ENCODE peak calls at places on chromosomes 16 and 17, in five cellular contexts. B is fibroblast of pulmonary artery, W is cardiac muscle cell, L is AG09309, Y is Peyer's patch. P is an unnamed sample.
A peak's percentile ranks its signal among the peaks of the same experiment; 100 is the strongest.

GRCh38 chr17:30234954-30235353 is 543 bp downstream of the SLC6A4 start:
- DNase-seq in B (no peak), W (peak; percentile 88), L (no peak), Y (no peak), P (no peak)

GRCh38 chr16:23301251-23302044 is 654 bp upstream of the SCNN1B start:
- DNase-seq in B (no peak), W (no peak), L (no peak), Y (no peak), P (no peak)

GRCh38 chr17:29709861-29710849 is 87.4 kb upstream of the CORO6 start:
- DNase-seq in B (peak; percentile 52), W (no peak), L (no peak), Y (no peak), P (peak; percentile 59)

GRCh38 chr17:57356153-57356721 is 99.9 kb downstream of the MSI2 start:
- DNase-seq in B (no peak), W (no peak), L (no peak), Y (no peak), P (no peak)

GRCh38 chr17:34382586-34383224 is 19.7 kb upstream of the CCL1 start:
- DNase-seq in B (peak; percentile 42), W (no peak), L (no peak), Y (no peak), P (no peak)

GRCh38 chr16:2031081-2031577 is 4.4 kb downstream of the NHERF2 start:
- DNase-seq in B (no peak), W (no peak), L (no peak), Y (no peak), P (no peak)

GRCh38 chr17:50817838-50818237 is 17.5 kb upstream of the WFIKKN2 start:
- DNase-seq in B (no peak), W (no peak), L (no peak), Y (no peak), P (peak; percentile 7)

GRCh38 chr16:243348-243747 is 8.7 kb downstream of the FAM234A start:
- DNase-seq in B (no peak), W (no peak), L (no peak), Y (no peak), P (peak; percentile 33)

GRCh38 chr17:48612854-48613691 is 2.0 kb downstream of the HOXB8 start:
- DNase-seq in B (peak; percentile 25), W (peak; percentile 55), L (no peak), Y (no peak), P (no peak)

GRCh38 chr17:31461227-31461810 is 69.8 kb downstream of the RAB11FIP4 start:
- DNase-seq in B (no peak), W (no peak), L (no peak), Y (no peak), P (no peak)

GRCh38 chr16:27642753-27643152 is 92.8 kb downstream of the KATNIP start:
- DNase-seq in B (peak; percentile 47), W (no peak), L (no peak), Y (no peak), P (peak; percentile 43)

GRCh38 chr16:50781043-50781442 is 39.2 kb downstream of the CYLD start:
- DNase-seq in B (no peak), W (no peak), L (no peak), Y (no peak), P (peak; percentile 12)

DNA sequence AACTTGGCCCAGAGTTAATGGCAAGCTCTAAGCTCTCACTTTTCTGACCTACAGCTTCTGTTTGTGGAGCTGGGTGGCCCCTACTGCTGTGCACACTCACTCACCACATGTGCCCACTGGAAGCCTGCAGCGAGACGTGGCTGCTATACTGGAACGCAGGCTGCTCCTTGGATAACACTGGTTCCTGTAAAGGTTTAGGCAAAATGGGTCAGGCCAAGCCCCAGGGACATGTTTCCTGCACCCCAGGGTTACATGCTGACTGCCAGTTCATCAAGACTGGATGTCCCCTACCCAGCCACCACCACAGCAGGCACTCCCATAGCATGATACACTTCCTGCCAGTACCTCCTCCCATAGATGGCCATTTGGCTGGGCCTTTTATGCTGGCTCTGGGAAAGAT is 8.3 kb downstream of the POLDIP2 start:
- DNase-seq in B (no peak), W (no peak), L (no peak), Y (no peak), P (no peak)
- H3K4me3 ChIP-seq in B (no peak overlapping the region), W (no peak overlapping the region), L (no peak overlapping the region), Y (no peak overlapping the region), P (no peak overlapping the region)

DNA sequence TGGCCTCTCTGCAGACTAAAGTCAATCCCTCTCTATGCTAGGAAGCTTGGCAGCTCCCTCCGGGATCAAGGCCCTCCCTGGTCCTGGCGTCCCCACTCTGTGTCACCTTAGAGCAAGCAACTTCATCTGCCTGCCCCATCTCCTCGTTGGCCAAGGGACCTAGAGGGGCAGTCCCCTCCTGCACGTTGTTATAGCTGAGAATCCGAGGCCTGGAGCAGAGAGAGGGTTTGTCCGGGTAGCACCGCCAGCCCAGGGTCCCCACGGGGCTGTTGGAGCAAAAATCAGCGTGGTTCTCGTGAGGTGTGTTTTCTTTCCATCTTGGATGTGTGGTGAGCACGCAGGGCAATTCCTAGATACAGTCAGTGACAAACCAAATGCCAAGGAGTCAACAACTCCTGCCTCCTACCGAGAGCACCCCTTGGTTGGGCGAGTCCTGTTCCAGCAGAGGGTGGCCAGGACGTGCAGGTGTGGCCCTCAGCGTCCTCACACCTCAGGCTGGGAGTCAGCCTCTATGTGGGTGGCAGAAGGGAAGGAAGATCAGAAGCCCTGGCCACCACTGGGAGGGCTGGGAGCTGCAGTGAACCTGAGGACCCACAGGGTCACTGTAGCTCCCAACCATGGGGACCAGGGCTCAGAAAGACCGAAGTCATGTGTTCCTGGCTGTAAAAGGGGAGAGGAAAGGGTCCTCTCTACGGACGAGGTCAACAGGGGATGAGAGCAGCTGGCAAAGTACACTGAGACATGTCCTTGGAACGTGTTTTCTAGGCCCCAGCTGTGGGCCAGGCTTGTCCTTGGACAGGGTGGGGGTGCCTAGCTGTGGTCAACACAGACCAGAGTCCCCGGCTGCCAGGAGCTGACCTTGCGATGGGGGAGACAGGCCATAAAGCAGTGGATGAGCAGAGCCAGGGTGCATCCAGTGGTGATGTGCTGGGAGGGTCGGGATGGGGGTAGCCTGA is 85.6 kb upstream of the CIBAR2 start:
- DNase-seq in B (no peak), W (no peak), L (no peak), Y (no peak), P (no peak)
- H3K4me3 ChIP-seq in B (no peak overlapping the region), W (no peak overlapping the region), L (no peak overlapping the region), Y (no peak overlapping the region), P (no peak overlapping the region)

GRCh38 chr17:77420476-77420803 is 279.7 kb downstream of the SEC14L1 start:
- DNase-seq in B (no peak), W (no peak), L (no peak), Y (no peak), P (no peak)

GRCh38 chr17:77418609-77419008 is 277.8 kb downstream of the SEC14L1 start:
- DNase-seq in B (no peak), W (no peak), L (no peak), Y (no peak), P (no peak)

GRCh38 chr17:77417575-77417974 is 276.8 kb downstream of the SEC14L1 start:
- DNase-seq in B (no peak), W (no peak), L (no peak), Y (no peak), P (no peak)

GRCh38 chr17:77419547-77420475 is 279.0 kb downstream of the SEC14L1 start:
- DNase-seq in B (no peak), W (peak; percentile 87), L (no peak), Y (no peak), P (peak; percentile 41)

GRCh38 chr17:77419095-77419494 is 278.3 kb downstream of the SEC14L1 start:
- DNase-seq in B (no peak), W (no peak), L (no peak), Y (no peak), P (no peak)
- H3K4me3 ChIP-seq in B (no peak overlapping the region), W (no peak overlapping the region), L (no peak overlapping the region), Y (no peak overlapping the region), P (no peak overlapping the region)

DNA sequence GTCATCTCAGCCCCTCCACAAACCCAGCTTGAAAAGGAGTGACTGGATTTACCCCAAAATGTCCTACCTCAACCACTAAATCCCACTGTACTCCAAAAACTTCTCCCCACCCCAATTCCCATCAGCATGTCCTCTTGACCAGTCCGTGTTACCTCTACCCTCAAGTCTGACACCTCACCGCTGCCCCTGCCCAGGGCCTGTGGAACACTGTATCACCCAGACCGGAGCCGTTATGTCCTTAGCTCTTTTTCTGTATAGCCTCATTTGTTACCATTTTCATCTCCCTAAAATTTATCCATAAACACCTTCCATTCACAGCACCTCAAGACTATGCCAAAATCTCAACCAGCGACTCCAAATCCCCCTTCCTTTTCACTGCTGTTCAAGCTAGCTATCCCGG is 2.4 kb downstream of the PHF23 start:
- DNase-seq in B (no peak), W (no peak), L (no peak), Y (no peak), P (no peak)
- H3K4me3 ChIP-seq in B (peak overlapping the region; percentile 71), W (no peak overlapping the region), L (peak overlapping the region; percentile 73), Y (no peak overlapping the region), P (no peak overlapping the region)

DNA sequence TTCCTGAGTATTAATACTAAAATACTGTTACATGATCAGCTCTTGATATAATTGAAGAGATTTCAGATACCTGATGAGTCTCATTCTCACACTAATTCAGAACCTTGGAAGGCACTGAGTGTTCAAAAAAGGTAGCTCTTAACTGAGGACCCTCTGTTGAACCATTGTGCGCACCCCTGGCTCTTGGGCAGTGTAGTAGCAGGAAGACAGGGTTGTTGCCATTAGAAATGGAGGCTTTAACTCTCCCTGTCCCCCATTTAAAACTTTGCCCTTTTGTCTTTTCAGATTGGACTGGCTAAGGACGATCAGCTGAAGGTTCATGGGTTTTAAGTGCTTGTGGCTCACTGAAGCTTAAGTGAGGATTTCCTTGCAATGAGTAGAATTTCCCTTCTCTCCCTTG is 1.8 kb downstream of the EIF1 start:
- DNase-seq in B (no peak), W (no peak), L (no peak), Y (no peak), P (no peak)
- H3K4me3 ChIP-seq in B (peak overlapping the region; percentile 82), W (peak overlapping the region; percentile 88), L (peak overlapping the region; percentile 59), Y (no peak overlapping the region), P (peak overlapping the region; percentile 98)

GRCh38 chr16:11783319-11784047 is 13.6 kb downstream of the ZC3H7A start:
- DNase-seq in B (peak; percentile 79), W (no peak), L (no peak), Y (no peak), P (no peak)
- H3K4me3 ChIP-seq in B (peak overlapping the region; percentile 32), W (no peak overlapping the region), L (peak overlapping the region; percentile 16), Y (peak overlapping the region; percentile 22), P (no peak overlapping the region)

GRCh38 chr16:67170948-67171649 is 761 bp downstream of the NOL3 start:
- DNase-seq in B (no peak), W (no peak), L (no peak), Y (no peak), P (peak; percentile 48)
- H3K4me3 ChIP-seq in B (peak overlapping the region; percentile 55), W (peak overlapping the region; percentile 37), L (peak overlapping the region; percentile 50), Y (peak overlapping the region; percentile 27), P (peak overlapping the region; percentile 49)